ENCODE peak calls at places on chromosomes 3 and 15, in seven cellular contexts. G is K562, C is HepG2, Z is NT2/D1, Q is SK-N-SH, M is GM12878, I is H1. J is an unnamed sample.

GRCh38 chr3:44309500-44309899 is 29.1 kb upstream of the TCAIM start:
- DNase-seq in G (no peak), Z (no peak), M (no peak), I (no peak), C (no peak), Q (no peak), J (no peak)

GRCh38 chr3:141104151-141104741 is 53.1 kb downstream of the SPSB4 start:
- DNase-seq in M (no peak), I (no peak), G (no peak), Q (no peak), Z (no peak), C (no peak), J (no peak)

GRCh38 chr3:128413003-128413370 is 53.7 kb downstream of the DNAJB8 start:
- DNase-seq in I (no peak), G (peak; percentile 83), C (no peak), Z (no peak), M (no peak), Q (no peak), J (no peak)

GRCh38 chr3:42702982-42703694 is 540 bp upstream of the HHATL start:
- DNase-seq in M (no peak), G (no peak), Z (no peak), Q (peak; percentile 13), C (no peak), I (no peak), J (no peak)

GRCh38 chr3:114285648-114286230 is 8.1 kb upstream of the TIGIT start:
- DNase-seq in Z (no peak), M (no peak), I (no peak), G (no peak), Q (no peak), C (no peak), J (no peak)

GRCh38 chr15:31267161-31268107 is 59.2 kb upstream of the KLF13 start:
- DNase-seq in M (no peak), Q (no peak), C (no peak), Z (no peak), I (no peak), G (no peak), J (no peak)

GRCh38 chr3:52704611-52705437 is 767 bp downstream of the GLT8D1 start:
- DNase-seq in M (no peak), Q (peak; percentile 52), I (no peak), C (peak; percentile 95), Z (no peak), G (peak; percentile 37), J (no peak)

GRCh38 chr3:132843851-132844565 is 121.8 kb upstream of the NPHP3 start:
- DNase-seq in Q (no peak), I (peak; percentile 19), M (no peak), C (no peak), Z (peak; percentile 80), G (no peak), J (no peak)

GRCh38 chr15:51866751-51867150 is 37.3 kb downstream of the TMOD3 start:
- DNase-seq in M (no peak), C (no peak), Q (no peak), G (no peak), Z (no peak), I (no peak), J (no peak)

DNA sequence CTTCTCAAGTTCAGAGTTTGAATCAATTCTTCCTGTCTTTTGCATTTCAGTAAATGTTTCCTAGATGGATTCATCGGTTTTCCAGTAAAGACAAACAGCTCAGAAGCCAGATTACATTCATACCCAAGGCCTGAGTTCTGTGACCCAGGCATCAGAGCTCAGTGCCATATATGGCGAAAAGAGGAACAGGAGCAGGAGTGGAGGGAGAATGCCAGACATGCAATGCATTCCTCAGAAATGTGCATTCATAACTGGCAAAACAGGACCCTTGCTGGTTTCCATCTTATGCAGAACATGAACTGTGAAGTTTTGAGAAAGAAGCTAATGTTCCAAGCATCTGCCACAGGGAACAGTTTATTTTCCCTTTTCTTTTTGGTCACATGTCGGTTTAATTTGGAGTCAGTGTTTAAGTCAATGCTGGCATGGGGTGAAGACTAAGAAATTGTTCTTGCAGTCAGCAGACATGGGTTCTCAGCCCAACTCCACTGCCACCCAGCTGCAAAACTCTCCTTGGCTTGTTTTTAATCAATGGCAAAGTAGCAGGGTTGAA is 116.5 kb downstream of the LPP start:
- DNase-seq in C (peak; percentile 89), I (no peak), M (no peak), G (no peak), Z (no peak), Q (no peak), J (no peak)
- TF ChIP-seq YY1 in C (no peak), I (no peak), M (no peak), G (no peak), Z (no peak), Q (peak; percentile 55), J (no peak)

GRCh38 chr3:47000198-47000815 is 20.8 kb downstream of the NBEAL2 start:
- DNase-seq in M (no peak), Z (no peak), I (no peak), C (no peak), G (no peak), Q (peak; percentile 13), J (no peak)
- TF ChIP-seq YY1 in M (no peak), Z (no peak), I (no peak), C (no peak), G (no peak), Q (no peak), J (no peak)

GRCh38 chr3:178063475-178063874 is 472.8 kb upstream of the KCNMB2 start:
- DNase-seq in M (no peak), Q (no peak), Z (no peak), I (no peak), G (no peak), C (no peak), J (no peak)
- TF ChIP-seq YY1 in M (no peak), Q (no peak), Z (no peak), I (no peak), G (no peak), C (no peak), J (no peak)

DNA sequence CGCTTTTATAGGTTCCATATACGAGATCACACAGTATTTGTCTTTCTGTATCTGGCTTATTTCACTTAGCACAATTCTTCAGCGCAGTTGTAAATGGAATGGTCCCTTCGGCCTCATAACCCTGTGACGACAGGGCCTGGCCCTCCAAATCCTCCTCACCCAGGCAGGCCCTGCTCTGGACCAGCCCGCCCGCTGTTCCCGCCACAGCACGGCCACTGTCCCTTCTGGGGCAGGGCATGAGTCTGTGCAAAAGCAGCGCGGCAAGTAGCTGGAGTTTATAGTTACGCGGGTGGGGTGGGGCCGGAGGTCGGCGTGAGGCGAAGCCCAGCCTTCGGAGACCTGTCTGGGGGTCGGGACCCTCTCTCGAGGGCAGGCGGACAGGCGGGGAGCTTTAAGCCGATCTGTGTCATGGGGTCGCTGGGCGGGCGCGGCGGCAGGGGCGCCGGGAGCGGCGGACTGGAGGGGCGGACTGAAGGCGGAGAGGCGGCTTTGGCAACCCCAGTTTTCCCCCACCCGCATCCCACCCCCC is 543 bp downstream of the ARPIN start:
- DNase-seq in Q (peak; percentile 76), C (no peak), G (no peak), Z (no peak), M (no peak), I (no peak), J (no peak)
- TF ChIP-seq YY1 in Q (no peak), C (no peak), G (no peak), Z (no peak), M (no peak), I (no peak), J (peak; percentile 17)

GRCh38 chr15:91522609-91523332 is 330.7 kb upstream of the SLCO3A1 start:
- DNase-seq in G (peak; percentile 15), I (no peak), M (no peak), Z (no peak), Q (no peak), C (no peak), J (no peak)
- TF ChIP-seq YY1 in G (no peak), I (no peak), M (no peak), Z (no peak), Q (no peak), C (no peak), J (no peak)